ENCODE peak calls at places on chromosomes 13 and 19, in ten cellular contexts. P, G, M, R, Q, A, K, I, Y and F are unnamed samples.

GRCh38 chr19:42198676-42199439 is 18.6 kb downstream of the DEDD2 start:
- DNase-seq in Y (peak; percentile 32), G (no peak), I (no peak), Q (peak; percentile 62), M (peak; percentile 53), K (no peak), A (no peak), R (peak; percentile 60), P (peak; percentile 30), F (no peak)

GRCh38 chr13:43432948-43433347 is 353.8 kb downstream of the ENOX1 start:
- DNase-seq in P (no peak), A (no peak), G (no peak), M (no peak), K (no peak), Q (no peak), R (no peak), Y (no peak), I (no peak), F (no peak)

GRCh38 chr19:1616396-1616795 is 11.1 kb upstream of the UQCR11 start:
- DNase-seq in G (no peak), I (no peak), R (no peak), M (no peak), Y (no peak), P (no peak), A (no peak), K (no peak), Q (no peak), F (no peak)

GRCh38 chr19:54875506-54875905 is 1.5 kb downstream of the FCAR start:
- DNase-seq in Y (no peak), I (no peak), A (no peak), P (no peak), R (no peak), M (no peak), Q (no peak), G (no peak), K (no peak), F (no peak)

GRCh38 chr13:86559915-86560314 is 760.7 kb upstream of the SLITRK6 start:
- DNase-seq in G (no peak), K (no peak), P (no peak), I (no peak), M (no peak), R (no peak), Q (no peak), Y (no peak), A (no peak), F (no peak)

GRCh38 chr13:51726446-51727185 is 77.3 kb downstream of the DHRS12 start:
- DNase-seq in M (no peak), K (no peak), I (no peak), P (no peak), G (no peak), Y (no peak), R (no peak), A (no peak), Q (no peak), F (no peak)

GRCh38 chr13:52779028-52779612 is 39.5 kb upstream of the CNMD start:
- DNase-seq in Y (peak; percentile 15), R (no peak), G (no peak), Q (no peak), M (no peak), A (no peak), K (no peak), I (no peak), P (no peak), F (no peak)

GRCh38 chr19:48506138-48506733 is 5.4 kb downstream of the LMTK3 start:
- DNase-seq in K (no peak), R (peak; percentile 39), G (peak; percentile 21), A (no peak), M (no peak), P (no peak), Y (peak; percentile 85), I (no peak), Q (no peak), F (no peak)

GRCh38 chr19:46967578-46968018 is 52.0 kb upstream of the NPAS1 start:
- DNase-seq in R (peak; percentile 29), Q (no peak), Y (no peak), K (peak; percentile 90), P (no peak), M (no peak), G (no peak), A (no peak), I (peak; percentile 87), F (no peak)

GRCh38 chr19:18741124-18741493 is 50.0 kb downstream of the COMP start:
- DNase-seq in K (no peak), A (no peak), G (no peak), M (no peak), R (no peak), Y (no peak), Q (no peak), P (no peak), I (no peak), F (no peak)

GRCh38 chr13:61695147-61695546 is 279.5 kb upstream of the PCDH20 start:
- DNase-seq in I (no peak), Y (no peak), R (no peak), A (no peak), M (peak; percentile 74), P (no peak), K (no peak), Q (no peak), G (peak; percentile 67), F (no peak)

GRCh38 chr13:55815458-55816033 is 1325.2 kb upstream of the PRR20A start:
- DNase-seq in G (no peak), Q (no peak), M (no peak), Y (no peak), K (no peak), P (no peak), R (no peak), A (no peak), I (no peak), F (no peak)

GRCh38 chr19:18226956-18227780 is 930 bp upstream of the PDE4C start:
- DNase-seq in P (no peak), M (no peak), G (no peak), Q (no peak), Y (no peak), A (no peak), R (no peak), K (no peak), I (no peak), F (no peak)

GRCh38 chr19:16200038-16200775 is 2.5 kb downstream of the AP1M1 start:
- DNase-seq in Y (peak; percentile 21), Q (no peak), I (no peak), A (no peak), M (no peak), P (no peak), R (no peak), K (peak; percentile 21), G (no peak), F (no peak)

GRCh38 chr19:47190167-47190727 is 40.8 kb downstream of the BBC3 start:
- DNase-seq in K (peak; percentile 55), P (no peak), Y (no peak), Q (peak; percentile 62), A (peak; percentile 28), M (peak; percentile 20), I (no peak), R (peak; percentile 77), G (peak; percentile 81), F (no peak)

GRCh38 chr19:42528354-42529247 is at the start of gene CEACAM1:
- DNase-seq in R (peak; percentile 57), Y (no peak), M (peak; percentile 59), P (no peak), Q (peak; percentile 52), I (peak; percentile 87), K (peak; percentile 61), A (no peak), G (peak; percentile 38), F (no peak)

GRCh38 chr19:50162988-50163387 is at the start of gene IZUMO2:
- DNase-seq in G (no peak), K (no peak), I (no peak), Q (no peak), M (no peak), R (no peak), Y (peak; percentile 92), P (no peak), A (no peak), F (no peak)

GRCh38 chr13:103297083-103297482 is 230.9 kb upstream of the SLC10A2 start:
- DNase-seq in A (no peak), K (no peak), I (no peak), Y (no peak), M (no peak), Q (no peak), R (no peak), P (no peak), G (no peak), F (no peak)

GRCh38 chr13:28493740-28494536 is 990 bp downstream of the FLT1 start:
- DNase-seq in M (no peak), R (peak; percentile 46), K (no peak), I (no peak), Y (peak; percentile 59), G (no peak), A (no peak), Q (no peak), P (no peak), F (no peak)

GRCh38 chr13:33191425-33192221 is 93.9 kb downstream of the STARD13 start:
- DNase-seq in G (no peak), K (no peak), Q (no peak), Y (no peak), R (no peak), M (no peak), P (no peak), I (no peak), A (no peak), F (no peak)

GRCh38 chr19:13091400-13092161 is 11.1 kb downstream of the LYL1 start:
- DNase-seq in M (no peak), R (no peak), K (peak; percentile 78), G (peak; percentile 43), P (no peak), Y (peak; percentile 73), I (no peak), A (no peak), Q (no peak), F (peak; percentile 78)

GRCh38 chr13:60230593-60230992 is 66.9 kb upstream of the DIAPH3 start:
- DNase-seq in G (peak; percentile 13), Y (no peak), Q (no peak), M (peak; percentile 1), K (no peak), R (no peak), I (no peak), P (no peak), A (no peak), F (no peak)

GRCh38 chr19:5237939-5238480 is 102.6 kb downstream of the PTPRS start:
- DNase-seq in A (no peak), G (no peak), M (no peak), Q (no peak), Y (no peak), P (no peak), K (no peak), I (no peak), R (no peak), F (no peak)

GRCh38 chr13:36369268-36370107 is 23.3 kb upstream of the SPART start:
- DNase-seq in R (no peak), I (no peak), P (no peak), G (no peak), K (no peak), A (no peak), Y (no peak), Q (no peak), M (no peak), F (no peak)

GRCh38 chr19:51771369-51771768 is 10.4 kb downstream of the FPR2 start:
- DNase-seq in A (no peak), R (no peak), P (no peak), Q (no peak), G (no peak), K (no peak), M (no peak), I (no peak), Y (no peak), F (no peak)

GRCh38 chr13:35157143-35157755 is 215.2 kb downstream of the NBEA start:
- DNase-seq in R (no peak), M (peak; percentile 48), G (peak; percentile 75), I (no peak), Y (peak; percentile 71), A (no peak), K (no peak), Q (no peak), P (peak; percentile 17), F (no peak)

GRCh38 chr13:97719759-97720158 is 233.7 kb upstream of the IPO5 start:
- DNase-seq in M (peak; percentile 30), Y (no peak), I (no peak), K (no peak), A (no peak), R (no peak), Q (no peak), P (no peak), G (peak; percentile 16), F (no peak)

GRCh38 chr13:66560189-66560588 is 669.9 kb downstream of the PCDH9 start:
- DNase-seq in Y (no peak), P (no peak), Q (no peak), I (no peak), R (no peak), K (no peak), A (no peak), G (no peak), M (no peak), F (no peak)